ENCODE peak calls at places on chromosomes 11 and 22, in six cellular contexts. C, E, O, H, A and K are unnamed samples.

GRCh38 chr11:70628881-70629844 is 230.8 kb downstream of the CTTN start:
- DNase-seq in A (no peak), H (peak), E (no peak), C (no peak), O (peak), K (no peak)

GRCh38 chr11:78961186-78961782 is 386.6 kb upstream of the NARS2 start:
- DNase-seq in H (peak), E (no peak), C (peak), A (peak), O (peak), K (no peak)

GRCh38 chr11:14789879-14790484 is 102.0 kb downstream of the CYP2R1 start:
- DNase-seq in E (no peak), O (peak), H (peak), C (peak), A (no peak), K (no peak)

GRCh38 chr11:113286509-113287497 is 27.6 kb upstream of the TTC12 start:
- DNase-seq in A (no peak), C (no peak), H (peak), E (no peak), O (peak), K (no peak)

GRCh38 chr11:340539-341512 is 20.2 kb upstream of the IFITM3 start:
- DNase-seq in A (no peak), E (no peak), H (peak), C (no peak), O (no peak), K (no peak)

GRCh38 chr11:8389034-8389996 is 125.6 kb upstream of the LMO1 start:
- DNase-seq in E (peak), C (no peak), A (no peak), O (no peak), H (peak), K (no peak)

GRCh38 chr11:92540113-92540512 is 315.5 kb downstream of the FAT3 start:
- DNase-seq in H (no peak), E (no peak), O (no peak), A (no peak), C (no peak), K (no peak)

GRCh38 chr11:11243790-11244469 is 109.1 kb downstream of the CSNK2A3 start:
- DNase-seq in O (no peak), C (peak), H (no peak), E (no peak), A (peak), K (no peak)

GRCh38 chr11:64739871-64740270 is 4.1 kb downstream of the RASGRP2 start:
- DNase-seq in O (no peak), H (no peak), C (no peak), E (no peak), A (no peak), K (no peak)

GRCh38 chr11:34215806-34216453 is 110.5 kb downstream of the NAT10 start:
- DNase-seq in A (no peak), C (no peak), E (no peak), H (no peak), O (peak), K (no peak)

GRCh38 chr11:128803440-128803839 is 63.7 kb downstream of the KCNJ1 start:
- DNase-seq in O (no peak), C (no peak), A (no peak), H (no peak), E (no peak), K (no peak)

GRCh38 chr11:10590516-10590915 is 22.1 kb upstream of the LYVE1 start:
- DNase-seq in O (peak), C (no peak), E (no peak), A (no peak), H (peak), K (no peak)

GRCh38 chr11:10004526-10005113 is 289.4 kb downstream of the SBF2 start:
- DNase-seq in C (no peak), E (no peak), O (no peak), H (no peak), A (no peak), K (no peak)

GRCh38 chr11:67320011-67320410 is 16.7 kb downstream of the SSH3 start:
- DNase-seq in C (no peak), O (no peak), H (no peak), A (no peak), E (no peak), K (no peak)

GRCh38 chr11:76380161-76380976 is 563 bp downstream of the THAP12 start:
- DNase-seq in H (peak), E (no peak), A (no peak), C (peak), O (peak), K (no peak)

GRCh38 chr11:74870485-74870884 is 78.4 kb downstream of the XRRA1 start:
- DNase-seq in A (no peak), O (peak), E (peak), H (peak), C (peak), K (peak)

GRCh38 chr22:37560682-37561208 is 465 bp downstream of the CDC42EP1 start:
- DNase-seq in E (no peak), H (peak), A (peak), O (peak), C (no peak), K (peak)

GRCh38 chr11:101617735-101618332 is 34.0 kb upstream of the TRPC6 start:
- DNase-seq in O (peak), E (no peak), H (no peak), A (peak), C (no peak), K (no peak)

GRCh38 chr22:25360411-25360810 is 141.0 kb downstream of the CRYBB2 start:
- DNase-seq in O (no peak), E (no peak), C (no peak), H (no peak), A (no peak), K (no peak)

GRCh38 chr11:66326261-66327111 is 9.6 kb upstream of the CD248 start:
- DNase-seq in E (no peak), C (no peak), O (peak), H (peak), A (peak), K (no peak)

GRCh38 chr11:6855971-6856542 is 6.8 kb upstream of the OR10A2 start:
- DNase-seq in A (no peak), H (peak), E (no peak), C (no peak), O (peak), K (no peak)

GRCh38 chr11:29282088-29282487 is 734.7 kb downstream of the KCNA4 start:
- DNase-seq in H (peak), A (no peak), E (peak), C (peak), O (peak), K (no peak)

GRCh38 chr22:41816871-41817270 is 16.0 kb upstream of the SREBF2 start:
- DNase-seq in E (no peak), O (no peak), A (no peak), H (no peak), C (no peak), K (no peak)

GRCh38 chr11:112042161-112042960 is 17.2 kb downstream of the DLAT start:
- DNase-seq in A (no peak), O (no peak), C (no peak), H (peak), E (no peak), K (no peak)

GRCh38 chr11:12110714-12111481 is 508 bp downstream of the MICAL2 start:
- DNase-seq in E (no peak), C (no peak), O (peak), A (peak), H (peak), K (no peak)

GRCh38 chr11:61602775-61603569 is 22.1 kb upstream of the SYT7 start:
- DNase-seq in A (peak), O (peak), C (no peak), E (no peak), H (peak), K (peak)

GRCh38 chr22:19042285-19043110 is 79.7 kb downstream of the DGCR2 start:
- DNase-seq in C (no peak), H (no peak), O (no peak), A (no peak), E (no peak), K (no peak)

GRCh38 chr11:70471254-70471653 is 72.9 kb downstream of the CTTN start:
- DNase-seq in H (peak), A (peak), C (peak), O (peak), E (no peak), K (no peak)

GRCh38 chr22:45376703-45377102 is 36.7 kb downstream of the SMC1B start:
- DNase-seq in E (no peak), O (peak), H (peak), A (no peak), C (peak), K (no peak)

DNA sequence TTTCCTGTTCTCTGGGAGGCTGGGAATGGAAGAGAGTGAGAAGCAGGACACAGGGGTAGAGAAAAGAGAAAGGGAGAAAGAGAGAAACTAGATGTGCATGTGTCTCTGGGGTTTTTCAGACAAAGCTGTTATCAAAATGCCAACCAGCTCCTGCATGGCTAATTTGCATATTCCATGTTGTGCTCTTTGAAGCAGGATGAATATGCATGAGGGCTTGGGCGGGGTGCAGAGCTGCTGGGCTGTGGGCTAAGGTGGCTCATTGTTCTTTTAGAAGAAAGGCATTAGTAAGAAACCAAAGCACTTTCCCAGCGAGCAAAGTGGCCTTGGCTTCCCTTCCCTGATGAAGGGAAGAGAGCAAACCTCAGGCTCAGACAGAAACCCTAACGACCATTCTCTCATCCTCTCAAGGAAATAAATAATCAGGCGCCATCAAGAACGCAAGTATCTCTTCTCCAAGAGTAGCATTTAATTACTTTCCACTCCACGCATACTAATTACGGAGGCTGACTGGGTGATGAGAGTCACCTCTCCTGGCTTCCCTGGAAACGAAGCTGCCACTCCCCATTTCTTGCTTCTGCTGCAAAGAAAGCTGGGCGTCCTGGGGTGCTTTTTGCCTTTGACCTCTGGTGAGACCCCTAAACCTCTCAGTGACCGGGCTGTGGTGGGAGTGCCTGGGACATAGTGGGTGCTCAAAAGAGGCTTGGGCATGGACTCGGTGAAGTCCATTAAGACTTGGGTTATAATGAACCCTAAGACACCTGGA is 54.2 kb downstream of the FEZ1 start:
- DNase-seq in E (no peak), C (no peak), O (no peak), A (no peak), H (no peak), K (no peak)
- TF ChIP-seq CTCF in E (no peak), C (no peak), O (no peak), A (no peak), H (no peak), K (no peak)

DNA sequence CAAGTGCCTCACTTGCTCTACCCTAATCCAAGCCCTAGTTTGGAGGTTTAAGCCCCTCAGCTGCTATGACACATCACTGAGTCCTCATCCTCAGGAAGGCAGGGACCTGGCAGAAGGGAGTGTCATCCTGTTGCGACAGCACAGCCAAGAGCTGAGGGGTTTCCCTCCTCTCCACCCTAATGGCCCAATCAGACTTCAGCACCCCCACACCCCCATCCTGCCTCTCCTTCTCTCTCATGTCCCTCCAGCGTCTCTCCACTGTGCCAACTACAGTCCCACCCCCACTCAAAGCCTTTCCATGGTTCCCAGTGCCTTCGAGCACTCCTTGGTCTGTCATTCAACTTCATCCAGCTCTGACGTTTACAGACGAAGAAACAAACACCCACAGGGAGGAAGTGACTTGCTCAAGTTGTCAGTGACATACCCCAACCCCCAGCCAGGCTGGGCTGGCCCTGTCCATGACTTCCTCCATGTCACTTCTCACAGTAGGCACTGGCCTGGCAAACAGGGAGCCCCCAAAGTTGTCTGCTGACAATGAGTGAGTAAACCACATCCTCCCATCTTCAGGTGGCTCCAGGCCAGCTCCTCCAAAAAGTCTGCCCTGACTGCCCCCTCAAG is 15.6 kb downstream of the ARAP1 start:
- DNase-seq in C (peak), O (peak), A (no peak), E (no peak), H (peak), K (no peak)
- TF ChIP-seq CTCF in C (no peak), O (no peak), A (no peak), E (no peak), H (no peak), K (no peak)

DNA sequence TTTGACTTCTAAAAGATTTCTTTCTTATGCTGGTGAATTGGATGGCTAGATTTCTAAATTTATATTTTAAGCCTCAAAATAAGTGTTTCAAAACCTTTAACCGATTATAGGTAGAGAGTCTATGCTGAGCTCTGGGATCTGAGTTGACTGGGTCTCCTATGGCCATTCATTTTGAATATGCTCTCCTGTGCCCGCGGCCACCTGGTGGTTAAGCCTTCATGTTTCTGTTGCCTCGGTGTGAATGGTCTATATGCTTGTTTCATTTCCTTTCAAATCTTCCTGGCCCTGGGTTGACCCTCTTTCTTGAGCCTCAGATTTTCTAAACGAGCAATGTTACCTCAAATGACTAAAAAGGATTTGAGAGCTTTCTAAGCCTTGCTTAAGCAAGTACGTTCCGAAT is 789.3 kb upstream of the KIRREL3 start:
- DNase-seq in H (no peak), O (no peak), C (peak), A (peak), E (no peak), K (no peak)
- TF ChIP-seq CTCF in H (no peak), O (no peak), C (peak), A (peak), E (no peak), K (no peak)

GRCh38 chr22:22371031-22371541 is 126.5 kb downstream of the VPREB1 start:
- DNase-seq in H (no peak), A (no peak), E (no peak), C (no peak), O (no peak), K (no peak)
- TF ChIP-seq CTCF in H (no peak), A (no peak), E (peak), C (no peak), O (no peak), K (no peak)